ENCODE peak calls at places on chromosome 20, in five cellular contexts. One of them, this sample, is unnamed.

GRCh38 chr20:8722277-8722928 is 346.5 kb upstream of the PLCB4 start:
- DNase-seq in lower lobe of right lung: no peak
- DNase-seq in activated B cell treated with CpG ODN at 0.5 μM for 24 hours: no peak
- DNase-seq in psoas muscle: no peak
- DNase-seq in CD8-positive, alpha-beta T cell: no peak
- DNase-seq in this sample: no peak

GRCh38 chr20:59751075-59751711 is 146.9 kb downstream of the PHACTR3 start:
- DNase-seq in activated B cell treated with CpG ODN at 0.5 μM for 24 hours: no peak
- DNase-seq in psoas muscle: peak
- DNase-seq in lower lobe of right lung: peak
- DNase-seq in CD8-positive, alpha-beta T cell: no peak
- DNase-seq in this sample: no peak

GRCh38 chr20:3900187-3900604 is 11.0 kb downstream of the PANK2 start:
- DNase-seq in activated B cell treated with CpG ODN at 0.5 μM for 24 hours: no peak
- DNase-seq in psoas muscle: no peak
- DNase-seq in lower lobe of right lung: no peak
- DNase-seq in CD8-positive, alpha-beta T cell: no peak
- DNase-seq in this sample: no peak

GRCh38 chr20:24948939-24949679 is at the start of gene CST7:
- DNase-seq in CD8-positive, alpha-beta T cell: peak
- DNase-seq in lower lobe of right lung: peak
- DNase-seq in activated B cell treated with CpG ODN at 0.5 μM for 24 hours: no peak
- DNase-seq in psoas muscle: peak
- DNase-seq in this sample: no peak

GRCh38 chr20:37007898-37008649 is 56.6 kb upstream of the SAMHD1 start:
- DNase-seq in lower lobe of right lung: no peak
- DNase-seq in psoas muscle: no peak
- DNase-seq in CD8-positive, alpha-beta T cell: peak
- DNase-seq in activated B cell treated with CpG ODN at 0.5 μM for 24 hours: no peak
- DNase-seq in this sample: no peak

GRCh38 chr20:42308980-42309524 is 690.9 kb upstream of the CHD6 start:
- DNase-seq in CD8-positive, alpha-beta T cell: no peak
- DNase-seq in lower lobe of right lung: no peak
- DNase-seq in activated B cell treated with CpG ODN at 0.5 μM for 24 hours: no peak
- DNase-seq in psoas muscle: no peak
- DNase-seq in this sample: no peak

GRCh38 chr20:54078296-54078695 is 7.9 kb upstream of the BCAS1 start:
- DNase-seq in activated B cell treated with CpG ODN at 0.5 μM for 24 hours: no peak
- DNase-seq in lower lobe of right lung: no peak
- DNase-seq in CD8-positive, alpha-beta T cell: no peak
- DNase-seq in psoas muscle: no peak
- DNase-seq in this sample: no peak

GRCh38 chr20:33475381-33476160 is 14.3 kb upstream of the CBFA2T2 start:
- DNase-seq in psoas muscle: no peak
- DNase-seq in activated B cell treated with CpG ODN at 0.5 μM for 24 hours: no peak
- DNase-seq in lower lobe of right lung: no peak
- DNase-seq in CD8-positive, alpha-beta T cell: no peak
- DNase-seq in this sample: no peak

GRCh38 chr20:45405566-45406259 is 2.4 kb upstream of the DBNDD2 start:
- DNase-seq in CD8-positive, alpha-beta T cell: no peak
- DNase-seq in activated B cell treated with CpG ODN at 0.5 μM for 24 hours: no peak
- DNase-seq in lower lobe of right lung: no peak
- DNase-seq in psoas muscle: peak
- DNase-seq in this sample: no peak

GRCh38 chr20:33401922-33402369 is 627 bp upstream of the CDK5RAP1 start:
- DNase-seq in lower lobe of right lung: no peak
- DNase-seq in psoas muscle: no peak
- DNase-seq in CD8-positive, alpha-beta T cell: no peak
- DNase-seq in activated B cell treated with CpG ODN at 0.5 μM for 24 hours: no peak
- DNase-seq in this sample: no peak

GRCh38 chr20:18879262-18879661 is 65.7 kb downstream of the SCP2D1 start:
- DNase-seq in activated B cell treated with CpG ODN at 0.5 μM for 24 hours: no peak
- DNase-seq in CD8-positive, alpha-beta T cell: no peak
- DNase-seq in lower lobe of right lung: no peak
- DNase-seq in psoas muscle: no peak
- DNase-seq in this sample: no peak

GRCh38 chr20:3777726-3778629 is 3.3 kb downstream of the SPEF1 start:
- DNase-seq in activated B cell treated with CpG ODN at 0.5 μM for 24 hours: peak
- DNase-seq in CD8-positive, alpha-beta T cell: no peak
- DNase-seq in lower lobe of right lung: peak
- DNase-seq in psoas muscle: peak
- DNase-seq in this sample: no peak

GRCh38 chr20:3763691-3764601 is 3.6 kb downstream of the ADISSP start:
- DNase-seq in activated B cell treated with CpG ODN at 0.5 μM for 24 hours: no peak
- DNase-seq in CD8-positive, alpha-beta T cell: no peak
- DNase-seq in psoas muscle: no peak
- DNase-seq in lower lobe of right lung: peak
- DNase-seq in this sample: no peak

GRCh38 chr20:64186071-64186598 is 21.9 kb downstream of the MYT1 start:
- DNase-seq in psoas muscle: no peak
- DNase-seq in CD8-positive, alpha-beta T cell: no peak
- DNase-seq in activated B cell treated with CpG ODN at 0.5 μM for 24 hours: no peak
- DNase-seq in lower lobe of right lung: peak
- DNase-seq in this sample: no peak

GRCh38 chr20:4897600-4897999 is 103.7 kb downstream of the SLC23A2 start:
- DNase-seq in activated B cell treated with CpG ODN at 0.5 μM for 24 hours: no peak
- DNase-seq in lower lobe of right lung: no peak
- DNase-seq in psoas muscle: no peak
- DNase-seq in CD8-positive, alpha-beta T cell: no peak
- DNase-seq in this sample: no peak

GRCh38 chr20:42530855-42531674 is 658.6 kb downstream of the PTPRT start:
- DNase-seq in lower lobe of right lung: no peak
- DNase-seq in CD8-positive, alpha-beta T cell: no peak
- DNase-seq in activated B cell treated with CpG ODN at 0.5 μM for 24 hours: no peak
- DNase-seq in psoas muscle: no peak
- DNase-seq in this sample: no peak

GRCh38 chr20:36391456-36391855 is 85.3 kb downstream of the DLGAP4 start:
- DNase-seq in CD8-positive, alpha-beta T cell: no peak
- DNase-seq in activated B cell treated with CpG ODN at 0.5 μM for 24 hours: no peak
- DNase-seq in psoas muscle: no peak
- DNase-seq in lower lobe of right lung: no peak
- DNase-seq in this sample: no peak

GRCh38 chr20:45725134-45725533 is 3.0 kb downstream of the SPINT4 start:
- DNase-seq in CD8-positive, alpha-beta T cell: no peak
- DNase-seq in psoas muscle: no peak
- DNase-seq in lower lobe of right lung: no peak
- DNase-seq in activated B cell treated with CpG ODN at 0.5 μM for 24 hours: no peak
- DNase-seq in this sample: no peak

GRCh38 chr20:24164360-24164759 is 175.8 kb upstream of the GGTLC1 start:
- DNase-seq in lower lobe of right lung: no peak
- DNase-seq in CD8-positive, alpha-beta T cell: peak
- DNase-seq in activated B cell treated with CpG ODN at 0.5 μM for 24 hours: no peak
- DNase-seq in psoas muscle: no peak
- DNase-seq in this sample: no peak

GRCh38 chr20:59004763-59005522 is 2.1 kb downstream of the CTSZ start:
- DNase-seq in psoas muscle: peak
- DNase-seq in activated B cell treated with CpG ODN at 0.5 μM for 24 hours: peak
- DNase-seq in CD8-positive, alpha-beta T cell: peak
- DNase-seq in lower lobe of right lung: peak
- DNase-seq in this sample: no peak

GRCh38 chr20:13567663-13568062 is 71.1 kb downstream of the TASP1 start:
- DNase-seq in psoas muscle: peak
- DNase-seq in activated B cell treated with CpG ODN at 0.5 μM for 24 hours: no peak
- DNase-seq in lower lobe of right lung: no peak
- DNase-seq in CD8-positive, alpha-beta T cell: no peak
- DNase-seq in this sample: no peak

GRCh38 chr20:415820-416322 is 7.8 kb downstream of the RBCK1 start:
- DNase-seq in activated B cell treated with CpG ODN at 0.5 μM for 24 hours: no peak
- DNase-seq in CD8-positive, alpha-beta T cell: no peak
- DNase-seq in lower lobe of right lung: peak
- DNase-seq in psoas muscle: peak
- DNase-seq in this sample: no peak

GRCh38 chr20:54624701-54625472 is 149.5 kb downstream of the DOK5 start:
- DNase-seq in psoas muscle: no peak
- DNase-seq in CD8-positive, alpha-beta T cell: no peak
- DNase-seq in lower lobe of right lung: no peak
- DNase-seq in activated B cell treated with CpG ODN at 0.5 μM for 24 hours: no peak
- DNase-seq in this sample: no peak

GRCh38 chr20:31593221-31594001 is 11.7 kb upstream of the ID1 start:
- DNase-seq in CD8-positive, alpha-beta T cell: no peak
- DNase-seq in lower lobe of right lung: peak
- DNase-seq in activated B cell treated with CpG ODN at 0.5 μM for 24 hours: no peak
- DNase-seq in psoas muscle: no peak
- DNase-seq in this sample: no peak

GRCh38 chr20:57610261-57610952 is 9.8 kb downstream of the ZBP1 start:
- DNase-seq in lower lobe of right lung: peak
- DNase-seq in psoas muscle: peak
- DNase-seq in activated B cell treated with CpG ODN at 0.5 μM for 24 hours: no peak
- DNase-seq in CD8-positive, alpha-beta T cell: no peak
- DNase-seq in this sample: no peak

GRCh38 chr20:17843246-17844132 is 125.1 kb downstream of the SNX5 start:
- DNase-seq in activated B cell treated with CpG ODN at 0.5 μM for 24 hours: no peak
- DNase-seq in CD8-positive, alpha-beta T cell: peak
- DNase-seq in psoas muscle: no peak
- DNase-seq in lower lobe of right lung: no peak
- DNase-seq in this sample: no peak

GRCh38 chr20:53057579-53057978 is 85.4 kb downstream of the TSHZ2 start:
- DNase-seq in psoas muscle: no peak
- DNase-seq in lower lobe of right lung: no peak
- DNase-seq in CD8-positive, alpha-beta T cell: no peak
- DNase-seq in activated B cell treated with CpG ODN at 0.5 μM for 24 hours: no peak
- DNase-seq in this sample: no peak

GRCh38 chr20:38338849-38339520 is 7.3 kb upstream of the LBP start:
- DNase-seq in psoas muscle: no peak
- DNase-seq in CD8-positive, alpha-beta T cell: no peak
- DNase-seq in lower lobe of right lung: no peak
- DNase-seq in activated B cell treated with CpG ODN at 0.5 μM for 24 hours: no peak
- DNase-seq in this sample: no peak
- TF ChIP-seq CTCF in psoas muscle: peak
- TF ChIP-seq CTCF in CD8-positive, alpha-beta T cell: no peak
- TF ChIP-seq CTCF in lower lobe of right lung: peak
- TF ChIP-seq CTCF in activated B cell treated with CpG ODN at 0.5 μM for 24 hours: no peak
- TF ChIP-seq CTCF in this sample: no peak

GRCh38 chr20:50294164-50295088 is 103.8 kb downstream of the CEBPB start:
- DNase-seq in CD8-positive, alpha-beta T cell: no peak
- DNase-seq in psoas muscle: peak
- DNase-seq in lower lobe of right lung: no peak
- DNase-seq in activated B cell treated with CpG ODN at 0.5 μM for 24 hours: no peak
- DNase-seq in this sample: no peak
- TF ChIP-seq CTCF in CD8-positive, alpha-beta T cell: no peak
- TF ChIP-seq CTCF in psoas muscle: no peak
- TF ChIP-seq CTCF in lower lobe of right lung: no peak
- TF ChIP-seq CTCF in activated B cell treated with CpG ODN at 0.5 μM for 24 hours: no peak
- TF ChIP-seq CTCF in this sample: no peak

GRCh38 chr20:40728996-40729395 is 40.0 kb upstream of the MAFB start:
- DNase-seq in psoas muscle: no peak
- DNase-seq in activated B cell treated with CpG ODN at 0.5 μM for 24 hours: no peak
- DNase-seq in CD8-positive, alpha-beta T cell: no peak
- DNase-seq in lower lobe of right lung: no peak
- DNase-seq in this sample: no peak

GRCh38 chr20:40724566-40724965 is 35.5 kb upstream of the MAFB start:
- DNase-seq in psoas muscle: no peak
- DNase-seq in lower lobe of right lung: no peak
- DNase-seq in activated B cell treated with CpG ODN at 0.5 μM for 24 hours: no peak
- DNase-seq in CD8-positive, alpha-beta T cell: no peak
- DNase-seq in this sample: no peak

GRCh38 chr20:40727960-40728359 is 38.9 kb upstream of the MAFB start:
- DNase-seq in CD8-positive, alpha-beta T cell: no peak
- DNase-seq in activated B cell treated with CpG ODN at 0.5 μM for 24 hours: no peak
- DNase-seq in psoas muscle: no peak
- DNase-seq in lower lobe of right lung: no peak
- DNase-seq in this sample: no peak

GRCh38 chr20:40728470-40728869 is 39.4 kb upstream of the MAFB start:
- DNase-seq in psoas muscle: no peak
- DNase-seq in CD8-positive, alpha-beta T cell: no peak
- DNase-seq in lower lobe of right lung: no peak
- DNase-seq in activated B cell treated with CpG ODN at 0.5 μM for 24 hours: no peak
- DNase-seq in this sample: no peak
- TF ChIP-seq CTCF in psoas muscle: no peak
- TF ChIP-seq CTCF in CD8-positive, alpha-beta T cell: no peak
- TF ChIP-seq CTCF in lower lobe of right lung: no peak
- TF ChIP-seq CTCF in activated B cell treated with CpG ODN at 0.5 μM for 24 hours: no peak
- TF ChIP-seq CTCF in this sample: no peak

GRCh38 chr20:41248371-41249024 is 69.0 kb downstream of the ZHX3 start:
- DNase-seq in lower lobe of right lung: no peak
- DNase-seq in activated B cell treated with CpG ODN at 0.5 μM for 24 hours: no peak
- DNase-seq in CD8-positive, alpha-beta T cell: no peak
- DNase-seq in psoas muscle: no peak
- DNase-seq in this sample: no peak

GRCh38 chr20:41249371-41249770 is 68.2 kb downstream of the ZHX3 start:
- DNase-seq in psoas muscle: peak
- DNase-seq in lower lobe of right lung: no peak
- DNase-seq in activated B cell treated with CpG ODN at 0.5 μM for 24 hours: no peak
- DNase-seq in CD8-positive, alpha-beta T cell: no peak
- DNase-seq in this sample: no peak

GRCh38 chr20:41245086-41245707 is 72.3 kb downstream of the ZHX3 start:
- DNase-seq in lower lobe of right lung: no peak
- DNase-seq in CD8-positive, alpha-beta T cell: no peak
- DNase-seq in activated B cell treated with CpG ODN at 0.5 μM for 24 hours: no peak
- DNase-seq in psoas muscle: no peak
- DNase-seq in this sample: no peak

GRCh38 chr20:41247523-41248370 is 69.8 kb downstream of the ZHX3 start:
- DNase-seq in lower lobe of right lung: no peak
- DNase-seq in psoas muscle: no peak
- DNase-seq in CD8-positive, alpha-beta T cell: no peak
- DNase-seq in activated B cell treated with CpG ODN at 0.5 μM for 24 hours: no peak
- DNase-seq in this sample: no peak

DNA sequence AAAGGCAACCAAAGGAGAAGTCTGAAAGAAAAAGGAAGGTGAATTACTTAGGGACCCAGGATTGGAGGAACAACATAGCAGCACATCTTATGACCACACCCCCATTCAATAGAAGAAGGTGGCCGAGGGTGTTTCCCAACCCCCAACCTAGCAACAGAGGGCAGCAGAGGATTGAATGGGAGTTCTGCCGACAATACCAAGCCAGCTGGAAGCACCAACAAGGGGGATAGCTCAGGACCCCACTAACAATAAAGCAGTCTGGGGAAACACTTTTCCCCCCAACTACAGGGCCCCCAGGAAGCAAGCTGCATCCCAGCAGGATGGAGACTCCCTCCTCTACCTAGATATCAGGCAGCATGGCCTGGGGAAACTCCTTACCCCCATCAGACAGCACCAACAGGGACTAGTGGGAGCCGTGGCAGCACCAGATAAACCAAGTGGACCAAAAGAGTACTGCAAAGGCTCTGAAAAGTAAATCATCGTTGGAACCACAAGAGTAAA is 67.7 kb downstream of the ZHX3 start:
- DNase-seq in activated B cell treated with CpG ODN at 0.5 μM for 24 hours: no peak
- DNase-seq in lower lobe of right lung: no peak
- DNase-seq in psoas muscle: peak
- DNase-seq in CD8-positive, alpha-beta T cell: no peak
- DNase-seq in this sample: no peak
- TF ChIP-seq CTCF in activated B cell treated with CpG ODN at 0.5 μM for 24 hours: no peak
- TF ChIP-seq CTCF in lower lobe of right lung: peak
- TF ChIP-seq CTCF in psoas muscle: peak
- TF ChIP-seq CTCF in CD8-positive, alpha-beta T cell: no peak
- TF ChIP-seq CTCF in this sample: no peak

DNA sequence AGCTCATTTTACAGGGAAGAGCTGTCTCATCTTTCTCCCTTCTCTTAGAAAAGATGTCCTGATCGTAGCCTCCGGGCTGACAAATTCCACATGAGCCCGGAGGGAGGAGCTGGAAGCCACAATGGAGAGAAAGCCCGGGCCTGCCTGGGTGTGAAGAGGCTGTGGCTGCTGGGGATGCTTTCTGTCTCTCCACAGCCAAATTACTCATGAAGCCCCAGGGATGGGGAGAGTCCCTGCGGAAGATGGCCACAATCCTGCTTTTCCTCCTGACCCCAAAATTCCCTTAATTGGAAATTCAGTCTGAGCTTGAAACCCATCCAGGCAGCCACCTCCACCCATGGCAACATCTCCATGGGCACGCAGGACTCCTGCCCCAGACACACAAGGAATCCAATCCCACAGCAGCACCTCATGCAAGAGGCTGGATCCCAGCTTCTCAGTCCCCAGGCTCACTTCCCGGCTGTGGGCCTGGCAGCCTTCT is 32.4 kb downstream of the JPH2 start:
- DNase-seq in activated B cell treated with CpG ODN at 0.5 μM for 24 hours: no peak
- DNase-seq in lower lobe of right lung: no peak
- DNase-seq in psoas muscle: no peak
- DNase-seq in CD8-positive, alpha-beta T cell: no peak
- DNase-seq in this sample: no peak
- TF ChIP-seq CTCF in activated B cell treated with CpG ODN at 0.5 μM for 24 hours: no peak
- TF ChIP-seq CTCF in lower lobe of right lung: no peak
- TF ChIP-seq CTCF in psoas muscle: peak
- TF ChIP-seq CTCF in CD8-positive, alpha-beta T cell: no peak
- TF ChIP-seq CTCF in this sample: no peak